ENCODE peak calls at places on chromosomes 3 and 15, in seven cellular contexts. J, I, A, L, U, G and B are unnamed samples.

GRCh38 chr3:13740795-13741194 is 139.1 kb downstream of the WNT7A start:
- DNase-seq in J (no peak), I (no peak), A (no peak), L (no peak), U (no peak), G (no peak), B (no peak)

GRCh38 chr3:88082854-88083253 is 23.8 kb downstream of the ZNF654 start:
- DNase-seq in J (no peak), I (no peak), A (no peak), L (no peak), U (no peak), G (no peak), B (no peak)

GRCh38 chr3:78690806-78691205 is 1077.0 kb downstream of the ROBO1 start:
- DNase-seq in J (no peak), I (no peak), A (peak), L (no peak), U (no peak), G (no peak), B (peak)

GRCh38 chr3:14598143-14598569 is 53.4 kb upstream of the CCDC174 start:
- DNase-seq in J (no peak), I (no peak), A (no peak), L (peak), U (peak), G (peak), B (peak)

GRCh38 chr3:117527346-117527745 is 817.8 kb downstream of the TUSC7 start:
- DNase-seq in J (no peak), I (no peak), A (no peak), L (no peak), U (no peak), G (no peak), B (no peak)

GRCh38 chr3:177529716-177530335 is 332.5 kb upstream of the TBL1XR1 start:
- DNase-seq in J (no peak), I (no peak), A (peak), L (no peak), U (no peak), G (no peak), B (no peak)

GRCh38 chr3:12286927-12287726 is 1.7 kb upstream of the PPARG start:
- DNase-seq in J (no peak), I (no peak), A (no peak), L (no peak), U (no peak), G (no peak), B (no peak)

GRCh38 chr3:54756330-54756731 is 171.5 kb downstream of the LRTM1 start:
- DNase-seq in J (no peak), I (no peak), A (peak), L (no peak), U (no peak), G (no peak), B (peak)

GRCh38 chr15:100521907-100522306 is 6.8 kb downstream of the CERS3 start:
- DNase-seq in J (no peak), I (no peak), A (no peak), L (no peak), U (no peak), G (no peak), B (no peak)